ENCODE peak calls at places on chromosomes 3 and 15, in four cellular contexts. One of them, this sample, is unnamed.

GRCh38 chr15:71806452-71806931 is 3.9 kb upstream of the NR2E3 start:
- DNase-seq in omental fat pad: no peak
- DNase-seq in activated CD4-positive, alpha-beta T cell treated with anti-CD3 and anti-CD28 coated beads for 36 hours: no peak
- DNase-seq in dermis blood vessel endothelial cell: peak; percentile 35
- DNase-seq in this sample: peak; percentile 27

GRCh38 chr3:169002689-169003088 is 660.8 kb downstream of the MECOM start:
- DNase-seq in activated CD4-positive, alpha-beta T cell treated with anti-CD3 and anti-CD28 coated beads for 36 hours: no peak
- DNase-seq in omental fat pad: no peak
- DNase-seq in dermis blood vessel endothelial cell: peak; percentile 43
- DNase-seq in this sample: no peak

GRCh38 chr3:177580437-177580836 is 383.2 kb upstream of the TBL1XR1 start:
- DNase-seq in dermis blood vessel endothelial cell: no peak
- DNase-seq in omental fat pad: no peak
- DNase-seq in activated CD4-positive, alpha-beta T cell treated with anti-CD3 and anti-CD28 coated beads for 36 hours: no peak
- DNase-seq in this sample: no peak

GRCh38 chr3:140857993-140858392 is 83.6 kb upstream of the SLC25A36 start:
- DNase-seq in dermis blood vessel endothelial cell: no peak
- DNase-seq in activated CD4-positive, alpha-beta T cell treated with anti-CD3 and anti-CD28 coated beads for 36 hours: no peak
- DNase-seq in omental fat pad: no peak
- DNase-seq in this sample: no peak

GRCh38 chr3:50550079-50550736 is 17.3 kb downstream of the C3orf18 start:
- DNase-seq in dermis blood vessel endothelial cell: peak; percentile 65
- DNase-seq in activated CD4-positive, alpha-beta T cell treated with anti-CD3 and anti-CD28 coated beads for 36 hours: peak; percentile 83
- DNase-seq in omental fat pad: peak; percentile 59
- DNase-seq in this sample: peak; percentile 43

GRCh38 chr3:126959921-126960603 is 22.9 kb upstream of the PLXNA1 start:
- DNase-seq in activated CD4-positive, alpha-beta T cell treated with anti-CD3 and anti-CD28 coated beads for 36 hours: no peak
- DNase-seq in omental fat pad: no peak
- DNase-seq in dermis blood vessel endothelial cell: peak; percentile 84
- DNase-seq in this sample: no peak

GRCh38 chr3:42246091-42246490 is 19.9 kb downstream of the CCK start:
- DNase-seq in omental fat pad: no peak
- DNase-seq in dermis blood vessel endothelial cell: no peak
- DNase-seq in activated CD4-positive, alpha-beta T cell treated with anti-CD3 and anti-CD28 coated beads for 36 hours: no peak
- DNase-seq in this sample: no peak

GRCh38 chr3:56525291-56525690 is 31.7 kb upstream of the CCDC66 start:
- DNase-seq in omental fat pad: no peak
- DNase-seq in dermis blood vessel endothelial cell: no peak
- DNase-seq in activated CD4-positive, alpha-beta T cell treated with anti-CD3 and anti-CD28 coated beads for 36 hours: no peak
- DNase-seq in this sample: no peak

GRCh38 chr3:5264093-5264610 is 76.6 kb downstream of the EDEM1 start:
- DNase-seq in omental fat pad: no peak
- DNase-seq in dermis blood vessel endothelial cell: no peak
- DNase-seq in activated CD4-positive, alpha-beta T cell treated with anti-CD3 and anti-CD28 coated beads for 36 hours: no peak
- DNase-seq in this sample: no peak

GRCh38 chr15:64046347-64047153 is at the start of gene DAPK2:
- DNase-seq in dermis blood vessel endothelial cell: peak; percentile 76
- DNase-seq in omental fat pad: no peak
- DNase-seq in activated CD4-positive, alpha-beta T cell treated with anti-CD3 and anti-CD28 coated beads for 36 hours: peak; percentile 73
- DNase-seq in this sample: no peak